ENCODE peak calls at places on chromosomes 3 and 15, in nine cellular contexts. I, N, G, A, U, Y, Z, L and J are unnamed samples.

GRCh38 chr3:12413721-12414255 is 70.5 kb upstream of the TSEN2 start:
- DNase-seq in N (no peak), A (no peak), G (no peak), U (no peak), Z (no peak), Y (no peak), I (no peak), L (no peak), J (no peak)

GRCh38 chr3:155553800-155554199 is 191.1 kb downstream of the PLCH1 start:
- DNase-seq in U (no peak), L (no peak), N (no peak), Y (no peak), Z (no peak), I (no peak), A (no peak), G (peak; percentile 69), J (no peak)

GRCh38 chr3:14602804-14603644 is 48.5 kb upstream of the CCDC174 start:
- DNase-seq in L (no peak), A (no peak), N (no peak), G (no peak), U (no peak), Z (no peak), I (no peak), Y (no peak), J (no peak)

GRCh38 chr3:187954486-187955075 is 199.4 kb upstream of the LPP start:
- DNase-seq in G (no peak), U (no peak), Z (no peak), Y (no peak), I (no peak), A (no peak), L (no peak), N (no peak), J (no peak)

GRCh38 chr3:169501777-169502320 is 161.7 kb downstream of the MECOM start:
- DNase-seq in A (no peak), Z (no peak), G (no peak), U (no peak), N (no peak), Y (no peak), L (no peak), I (no peak), J (no peak)

GRCh38 chr15:43220991-43221403 is at the start of gene EPB42:
- DNase-seq in N (no peak), A (no peak), Y (no peak), G (no peak), Z (no peak), U (no peak), L (no peak), I (no peak), J (no peak)

GRCh38 chr15:96549136-96549535 is 218.6 kb downstream of the NR2F2 start:
- DNase-seq in G (no peak), L (no peak), N (no peak), U (no peak), A (no peak), Y (no peak), I (no peak), Z (no peak), J (no peak)

GRCh38 chr3:58006661-58007060 is 1.6 kb upstream of the FLNB start:
- DNase-seq in L (no peak), U (no peak), I (no peak), Z (no peak), G (no peak), A (no peak), N (no peak), Y (no peak), J (no peak)

GRCh38 chr3:39180546-39181346 is 11.6 kb downstream of the XIRP1 start:
- DNase-seq in N (peak; percentile 98), A (peak; percentile 92), I (peak; percentile 93), L (peak; percentile 84), Y (peak; percentile 97), Z (peak; percentile 82), G (peak; percentile 95), U (peak; percentile 72), J (peak; percentile 95)

GRCh38 chr3:29026959-29027358 is 253.9 kb upstream of the RBMS3 start:
- DNase-seq in G (no peak), U (no peak), A (no peak), Y (no peak), Z (no peak), L (no peak), I (no peak), N (no peak), J (no peak)

GRCh38 chr3:16203671-16204629 is 29.5 kb downstream of the GALNT15 start:
- DNase-seq in I (no peak), L (no peak), G (no peak), U (no peak), Y (no peak), A (no peak), N (no peak), Z (no peak), J (no peak)

GRCh38 chr15:63749330-63749942 is 84.3 kb downstream of the HERC1 start:
- DNase-seq in Y (no peak), Z (no peak), L (no peak), G (no peak), A (no peak), U (no peak), I (no peak), N (no peak), J (no peak)

GRCh38 chr3:11583226-11583625 is 60.5 kb downstream of the VGLL4 start:
- DNase-seq in U (no peak), I (no peak), A (no peak), Y (no peak), G (peak; percentile 13), Z (no peak), N (no peak), L (no peak), J (no peak)

GRCh38 chr15:33716025-33716424 is 252.3 kb upstream of the CHRM5 start:
- DNase-seq in Z (no peak), G (no peak), Y (no peak), N (no peak), U (no peak), A (no peak), I (no peak), L (no peak), J (no peak)

GRCh38 chr15:51104512-51104911 is 9.8 kb upstream of the TNFAIP8L3 start:
- DNase-seq in G (no peak), I (no peak), L (no peak), A (no peak), Z (no peak), N (no peak), Y (peak; percentile 87), U (no peak), J (peak; percentile 85)

GRCh38 chr15:82535566-82536408 is 4.5 kb downstream of the RPS17 start:
- DNase-seq in N (no peak), G (peak; percentile 50), U (no peak), Z (no peak), I (no peak), L (no peak), Y (no peak), A (no peak), J (no peak)

GRCh38 chr3:66261318-66261717 is 40.5 kb downstream of the SLC25A26 start:
- DNase-seq in N (no peak), Z (no peak), I (no peak), Y (no peak), A (no peak), G (no peak), U (no peak), L (no peak), J (no peak)

GRCh38 chr3:109284071-109284470 is 32.2 kb downstream of the DPPA2 start:
- DNase-seq in I (no peak), A (no peak), L (no peak), N (no peak), Y (no peak), Z (no peak), G (no peak), U (no peak), J (no peak)

GRCh38 chr15:77889009-77889806 is 188.3 kb downstream of the TBC1D2B start:
- DNase-seq in Z (no peak), G (no peak), Y (peak; percentile 76), U (no peak), L (no peak), N (no peak), I (no peak), A (no peak), J (no peak)

GRCh38 chr3:8837172-8837571 is 67.8 kb upstream of the OXTR start:
- DNase-seq in N (no peak), Z (no peak), A (no peak), G (no peak), U (no peak), Y (no peak), I (no peak), L (no peak), J (no peak)

GRCh38 chr3:155595371-155595770 is 149.5 kb downstream of the PLCH1 start:
- DNase-seq in A (no peak), N (no peak), U (no peak), Z (no peak), I (no peak), Y (no peak), G (no peak), L (no peak), J (no peak)

GRCh38 chr3:13159890-13160289 is 86.7 kb upstream of the IQSEC1 start:
- DNase-seq in U (no peak), N (no peak), L (no peak), G (no peak), Z (no peak), A (no peak), Y (no peak), I (no peak), J (no peak)

GRCh38 chr15:41607033-41607432 is 48.0 kb downstream of the TYRO3 start:
- DNase-seq in N (no peak), Y (no peak), A (no peak), U (no peak), L (no peak), Z (no peak), I (no peak), G (no peak), J (no peak)

GRCh38 chr3:17143893-17144664 is 259.3 kb downstream of the PLCL2 start:
- DNase-seq in U (no peak), Z (no peak), A (no peak), G (no peak), Y (no peak), I (no peak), N (no peak), L (no peak), J (no peak)

GRCh38 chr3:88188436-88188835 is 38.7 kb downstream of the C3orf38 start:
- DNase-seq in N (no peak), I (no peak), L (no peak), U (no peak), G (no peak), A (no peak), Z (no peak), Y (no peak), J (no peak)

GRCh38 chr3:186374370-186374769 is 12.3 kb upstream of the DGKG start:
- DNase-seq in A (no peak), G (no peak), I (no peak), L (no peak), U (no peak), Y (no peak), Z (no peak), N (no peak), J (no peak)

GRCh38 chr15:40338041-40338657 is 2.6 kb downstream of the CCDC9B start:
- DNase-seq in A (peak; percentile 82), I (peak; percentile 83), U (peak; percentile 61), G (peak; percentile 89), N (peak; percentile 92), Z (peak; percentile 55), Y (peak; percentile 91), L (peak; percentile 59), J (no peak)